ENCODE peak calls at places on chromosomes 13 and 19, in four cellular contexts. I is upper lobe of right lung, Q is fibroblast of lung, G is mammary epithelial cell. A is an unnamed sample.

GRCh38 chr13:43242040-43242439 is 218.7 kb downstream of the DNAJC15 start:
- DNase-seq in I (no peak), G (no peak), Q (peak), A (no peak)

GRCh38 chr19:28537079-28537478 is 675.9 kb downstream of the UQCRFS1 start:
- DNase-seq in I (no peak), G (no peak), Q (no peak), A (no peak)

GRCh38 chr13:48828962-48829405 is 146.7 kb upstream of the FNDC3A start:
- DNase-seq in G (peak), Q (no peak), I (no peak), A (no peak)

GRCh38 chr13:97367016-97367415 is 67.0 kb upstream of the RAP2A start:
- DNase-seq in I (no peak), Q (peak), G (no peak), A (no peak)

GRCh38 chr19:16470911-16471811 is 609 bp downstream of the EPS15L1 start:
- DNase-seq in G (peak), I (no peak), Q (peak), A (no peak)

GRCh38 chr19:10557603-10558197 is 8.1 kb downstream of the KRI1 start:
- DNase-seq in G (no peak), Q (no peak), I (no peak), A (no peak)

GRCh38 chr13:102195566-102196462 is 206.0 kb downstream of the FGF14 start:
- DNase-seq in Q (peak), I (no peak), G (peak), A (no peak)

GRCh38 chr19:39112338-39112890 is 13.2 kb upstream of the PAK4 start:
- DNase-seq in G (peak), Q (no peak), I (no peak), A (no peak)

GRCh38 chr19:54792814-54793213 is 10.6 kb upstream of the KIR2DL4 start:
- DNase-seq in Q (no peak), G (no peak), I (no peak), A (no peak)

GRCh38 chr19:6528544-6529121 is 2.2 kb upstream of the TNFSF9 start:
- DNase-seq in G (no peak), Q (no peak), I (no peak), A (peak)

GRCh38 chr19:6529351-6529750 is 1.5 kb upstream of the TNFSF9 start:
- DNase-seq in I (no peak), G (no peak), Q (no peak), A (no peak)

GRCh38 chr19:6530385-6531162 is at the start of gene TNFSF9:
- DNase-seq in G (peak), Q (peak), I (peak), A (peak)

GRCh38 chr19:6531163-6531955 is 533 bp downstream of the TNFSF9 start:
- DNase-seq in I (no peak), G (no peak), Q (no peak), A (no peak)

DNA sequence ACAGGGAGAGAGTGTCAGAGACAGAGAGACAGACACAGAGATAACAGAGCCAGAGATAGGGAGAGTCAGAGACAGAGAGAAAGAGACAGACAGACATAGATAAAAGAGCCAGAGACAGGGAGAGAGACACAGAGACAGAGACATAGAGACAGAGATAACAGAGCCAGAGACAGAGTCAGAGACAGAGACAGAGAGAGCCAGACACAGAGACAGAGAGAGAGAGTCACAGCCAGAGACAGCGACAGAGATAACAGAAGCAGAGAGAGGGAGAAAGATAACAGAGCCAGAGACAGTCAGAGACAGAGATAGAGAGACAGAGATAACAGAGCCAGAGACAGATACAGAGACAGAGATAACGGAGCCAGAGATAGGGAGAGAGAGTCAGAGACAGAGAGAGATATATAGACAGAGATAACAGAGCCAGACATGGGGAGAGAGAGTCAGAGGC is 865 bp upstream of the TNFSF9 start:
- DNase-seq in I (no peak), G (no peak), Q (no peak), A (no peak)
- H3K4me3 ChIP-seq in I (peak), G (peak), Q (peak), A (no peak)

GRCh38 chr13:33017410-33017929 is 1.2 kb downstream of the KL start:
- DNase-seq in G (peak), Q (peak), I (no peak), A (no peak)
- H3K4me3 ChIP-seq in G (no peak), Q (no peak), I (peak), A (peak)

DNA sequence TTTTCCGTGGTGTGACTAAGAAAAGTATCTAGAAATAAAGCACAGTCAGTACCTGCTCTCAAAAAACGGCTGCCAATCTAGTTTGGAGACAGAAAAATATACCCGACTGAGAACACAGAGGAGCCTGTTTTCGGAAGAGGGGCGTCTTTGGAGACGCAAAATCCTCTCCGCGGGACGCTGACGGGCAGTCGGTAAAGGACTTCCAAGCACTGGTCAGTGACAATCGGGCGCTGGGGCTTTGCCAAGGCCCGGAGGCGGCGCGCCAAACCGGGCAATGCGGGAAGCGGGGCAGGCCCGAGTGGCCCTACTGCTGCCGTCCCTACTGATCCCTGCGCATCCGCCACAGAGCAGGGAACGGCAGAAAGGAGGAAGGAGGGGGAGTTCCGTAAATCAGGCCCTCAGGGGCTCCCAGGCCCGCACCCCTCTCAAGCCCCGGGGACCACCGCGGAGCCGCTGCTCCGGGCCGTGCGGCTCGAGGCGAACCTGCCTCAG is 585 bp upstream of the DPY19L3 start:
- DNase-seq in Q (peak), I (peak), G (no peak), A (no peak)
- H3K4me3 ChIP-seq in Q (peak), I (peak), G (peak), A (peak)

GRCh38 chr13:98998831-98999634 is 21.2 kb upstream of the DOCK9 start:
- DNase-seq in Q (peak), G (no peak), I (no peak), A (no peak)
- H3K4me3 ChIP-seq in Q (no peak), G (no peak), I (no peak), A (no peak)

DNA sequence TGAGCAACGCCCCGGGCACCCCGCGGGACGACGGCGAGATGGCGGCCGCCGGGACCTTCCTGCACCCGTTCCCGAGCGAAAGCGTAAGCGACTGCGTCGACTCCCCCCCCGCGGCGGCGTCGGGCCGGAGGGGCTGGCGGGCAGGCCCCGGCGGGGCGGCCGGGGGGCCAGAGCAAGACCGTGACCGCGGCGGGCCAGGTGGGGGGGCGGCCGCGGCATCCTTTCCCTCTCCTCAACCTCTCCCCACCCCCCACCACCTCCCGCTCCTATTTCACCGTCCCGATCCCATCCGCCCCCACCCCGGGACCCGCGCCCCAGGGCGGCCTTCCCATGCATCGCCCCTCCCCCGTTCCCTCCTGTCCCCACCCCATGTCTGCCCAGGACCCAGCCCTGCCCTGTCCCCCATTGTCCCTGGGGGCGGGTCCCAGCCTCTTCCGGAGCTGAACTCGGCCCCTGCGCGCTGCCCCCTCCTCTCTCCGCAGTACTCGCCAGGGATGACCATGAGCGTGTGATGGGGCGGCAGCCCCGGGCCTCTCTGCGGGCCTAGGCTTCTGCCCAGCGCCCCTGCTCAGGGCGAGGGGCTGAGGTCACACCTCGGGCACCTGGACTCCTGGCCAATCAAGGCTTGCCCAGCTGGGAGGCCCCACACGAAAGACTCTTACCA is 4.1 kb downstream of the ISYNA1 start:
- DNase-seq in I (no peak), G (no peak), Q (no peak), A (peak)
- H3K4me3 ChIP-seq in I (peak), G (no peak), Q (no peak), A (peak)

A was measured in spleen.